ENCODE peak calls at places on chromosomes 12 and 14, in seven cellular contexts. G is right lobe of liver, R is heart left ventricle, Q is testis, Z is stomach, J is ovary, K is prostate gland. T is an unnamed sample. For H3K36me3, the result is how much of the 10 kb centered on the place peaks cover.

GRCh38 chr14:65062096-65063075 is 39.9 kb downstream of the MAX start:
- DNase-seq in R (no peak), J (no peak), K (no peak), Q (no peak), Z (no peak), G (no peak), T (no peak)

GRCh38 chr12:121713257-121714155 is 954 bp downstream of the TMEM120B start:
- DNase-seq in K (no peak), R (peak), G (no peak), Q (peak), J (peak), Z (no peak), T (peak)

GRCh38 chr14:86802726-86803125 is 1190.3 kb downstream of the GALC start:
- DNase-seq in R (no peak), Q (no peak), K (no peak), Z (no peak), G (no peak), J (no peak), T (no peak)

GRCh38 chr12:116358850-116359761 is 81.6 kb upstream of the MED13L start:
- DNase-seq in Z (peak), R (peak), J (peak), Q (peak), K (peak), G (peak), T (peak)

GRCh38 chr14:48333221-48333910 is 658.0 kb upstream of the MDGA2 start:
- DNase-seq in Q (no peak), K (no peak), J (no peak), G (no peak), R (no peak), Z (no peak), T (no peak)

GRCh38 chr14:57884175-57884574 is 18.3 kb upstream of the SLC35F4 start:
- DNase-seq in G (no peak), R (no peak), K (no peak), J (no peak), Q (no peak), Z (no peak), T (no peak)

GRCh38 chr14:90443161-90444076 is 46.6 kb downstream of the CALM1 start:
- DNase-seq in K (no peak), J (no peak), G (no peak), Z (no peak), Q (no peak), R (no peak), T (no peak)

GRCh38 chr12:92030618-92031017 is 115.0 kb downstream of the BTG1 start:
- DNase-seq in Q (peak), G (no peak), J (peak), R (peak), K (peak), Z (peak), T (peak)

GRCh38 chr12:19140381-19141236 is 11.1 kb downstream of the PLEKHA5 start:
- DNase-seq in G (peak), R (no peak), J (no peak), Q (no peak), Z (no peak), K (no peak), T (no peak)

GRCh38 chr12:96578526-96579125 is 89.2 kb downstream of the CFAP54 start:
- DNase-seq in G (no peak), Z (no peak), R (no peak), Q (no peak), K (peak), J (no peak), T (no peak)

DNA sequence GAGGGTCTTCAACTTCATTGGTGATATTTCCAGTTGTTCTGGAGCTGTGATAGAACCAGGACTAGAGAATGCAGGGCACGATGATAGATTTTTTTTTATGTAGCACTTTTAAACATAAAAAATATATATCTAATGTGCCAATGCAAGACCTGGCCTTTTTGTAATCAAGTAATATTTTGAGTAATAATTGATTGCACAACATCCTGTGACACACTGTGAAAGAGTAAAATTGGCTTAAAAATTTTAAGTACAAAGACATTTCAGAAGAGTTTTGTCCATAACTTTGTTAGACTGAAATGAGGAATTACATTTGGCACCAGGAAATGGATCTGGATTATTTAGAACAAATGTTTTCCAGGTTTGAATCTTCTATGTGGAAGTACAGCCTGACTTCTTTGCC is 22.1 kb downstream of the PRKCH start:
- DNase-seq in Z (no peak), G (no peak), R (no peak), K (no peak), J (no peak), Q (no peak), T (no peak)
- H3K27ac ChIP-seq in Z (peak), G (peak), R (no peak), K (peak), J (no peak), Q (no peak), T (peak)

GRCh38 chr12:1656894-1657293 is 27.9 kb downstream of the WNT5B start:
- DNase-seq in Q (no peak), Z (no peak), K (no peak), R (no peak), G (no peak), J (no peak), T (no peak)
- H3K36me3 ChIP-seq in Q (under half), Z (under half), K (under half), R (under half), G (under half), J (under half), T (under half)

GRCh38 chr12:65306229-65306602 is 27.7 kb downstream of the MSRB3 start:
- DNase-seq in Q (no peak), Z (no peak), J (no peak), R (no peak), G (no peak), K (no peak), T (no peak)

GRCh38 chr12:65306603-65307501 is 28.4 kb downstream of the MSRB3 start:
- DNase-seq in K (no peak), Q (no peak), J (no peak), G (no peak), R (peak), Z (no peak), T (no peak)

GRCh38 chr12:65311260-65311659 is 32.8 kb downstream of the MSRB3 start:
- DNase-seq in K (no peak), Q (no peak), R (no peak), J (no peak), Z (no peak), G (no peak), T (no peak)

GRCh38 chr12:65308001-65308400 is 29.5 kb downstream of the MSRB3 start:
- DNase-seq in K (no peak), J (no peak), Q (no peak), Z (no peak), G (no peak), R (no peak), T (no peak)

GRCh38 chr12:65308601-65309071 is 30.2 kb downstream of the MSRB3 start:
- DNase-seq in K (no peak), J (no peak), G (no peak), Q (no peak), R (no peak), Z (no peak), T (no peak)
- TF ChIP-seq POLR2A in K (no peak), J (no peak), G (no peak), Q (no peak), R (no peak), Z (no peak), T (no peak)

DNA sequence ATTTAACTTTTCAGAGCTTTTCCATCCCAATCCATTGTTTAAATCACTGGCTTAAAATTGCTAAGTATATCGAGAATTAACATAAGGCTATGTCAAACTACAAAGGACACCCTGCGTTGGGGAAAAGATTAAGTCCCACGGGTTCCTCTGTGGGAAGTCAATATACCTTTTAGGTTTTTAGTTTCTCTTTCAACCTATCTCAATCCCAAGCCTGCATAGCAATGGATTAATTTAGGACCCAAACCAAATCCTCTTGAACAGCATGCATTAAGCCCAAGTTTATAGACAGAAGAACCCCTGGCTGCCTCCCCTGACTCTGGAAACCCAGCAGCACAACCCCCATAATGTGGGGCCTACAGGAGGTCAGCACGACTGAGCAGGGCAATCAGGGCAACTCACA is 6.3 kb downstream of the CDCA4 start:
- DNase-seq in Z (no peak), G (no peak), Q (no peak), K (no peak), R (no peak), J (no peak), T (no peak)
- H3K27ac ChIP-seq in Z (no peak), G (no peak), Q (no peak), K (no peak), R (no peak), J (no peak), T (no peak)

GRCh38 chr12:108287227-108287626 is 51.9 kb downstream of the CMKLR1 start:
- DNase-seq in Q (no peak), J (no peak), G (no peak), K (no peak), R (no peak), Z (no peak), T (no peak)

GRCh38 chr12:108285016-108285415 is 54.1 kb downstream of the CMKLR1 start:
- DNase-seq in G (no peak), R (no peak), J (no peak), Q (no peak), Z (no peak), K (no peak), T (no peak)

GRCh38 chr12:108282160-108282559 is 57.0 kb downstream of the CMKLR1 start:
- DNase-seq in Q (no peak), K (no peak), Z (no peak), G (no peak), J (no peak), R (no peak), T (no peak)

GRCh38 chr12:108284163-108284562 is 54.9 kb downstream of the CMKLR1 start:
- DNase-seq in K (no peak), G (no peak), Z (no peak), R (no peak), Q (no peak), J (no peak), T (no peak)

GRCh38 chr12:108282676-108283075 is 56.4 kb downstream of the CMKLR1 start:
- DNase-seq in Z (no peak), K (no peak), G (no peak), R (no peak), J (no peak), Q (no peak), T (peak)
- H3K36me3 ChIP-seq in Z (under half), K (under half), G (under half), R (under half), J (under half), Q (under half), T (under half)

GRCh38 chr14:104771918-104772706 is 19.2 kb downstream of the SIVA1 start:
- DNase-seq in Q (no peak), Z (peak), J (no peak), K (no peak), G (no peak), R (peak), T (no peak)
- TF ChIP-seq POLR2A in Q (no peak), Z (no peak), J (no peak), K (peak), G (no peak), R (no peak), T (no peak)

GRCh38 chr12:24349051-24349780 is 399.7 kb upstream of the SOX5 start:
- DNase-seq in Z (no peak), G (no peak), Q (no peak), R (no peak), K (no peak), J (no peak), T (no peak)
- H3K27ac ChIP-seq in Z (no peak), G (no peak), Q (no peak), R (no peak), K (no peak), J (no peak), T (no peak)

GRCh38 chr12:89906178-89906577 is 197.5 kb upstream of the ATP2B1 start:
- DNase-seq in R (no peak), K (no peak), Z (no peak), J (no peak), G (no peak), Q (no peak), T (no peak)
- H3K36me3 ChIP-seq in R (under half), K (under half), Z (under half), J (under half), G (under half), Q (under half), T (under half)

GRCh38 chr14:70908918-70909641 is 1.8 kb downstream of the PCNX1 start:
- DNase-seq in K (no peak), G (no peak), J (no peak), Q (no peak), R (no peak), Z (no peak), T (no peak)

GRCh38 chr14:70905316-70905715 is 1.9 kb upstream of the PCNX1 start:
- DNase-seq in G (no peak), Q (peak), R (peak), K (no peak), J (peak), Z (no peak), T (no peak)

GRCh38 chr14:70906785-70907171 is 481 bp upstream of the PCNX1 start:
- DNase-seq in Z (no peak), K (peak), J (no peak), G (no peak), R (no peak), Q (no peak), T (no peak)

GRCh38 chr14:70907996-70908917 is 998 bp downstream of the PCNX1 start:
- DNase-seq in J (peak), G (peak), Z (peak), R (peak), K (peak), Q (peak), T (peak)

GRCh38 chr14:70907172-70907995 is at the start of gene PCNX1:
- DNase-seq in Z (peak), Q (peak), R (peak), K (peak), J (peak), G (peak), T (peak)
- TF ChIP-seq POLR2A in Z (no peak), Q (no peak), R (peak), K (peak), J (peak), G (peak), T (no peak)

GRCh38 chr12:45260854-45261253 is 45.0 kb downstream of the ANO6 start:
- DNase-seq in Z (no peak), J (no peak), Q (no peak), R (no peak), G (no peak), K (no peak), T (no peak)

GRCh38 chr12:45259732-45260480 is 44.0 kb downstream of the ANO6 start:
- DNase-seq in J (no peak), R (no peak), G (no peak), Z (no peak), Q (no peak), K (no peak), T (no peak)

GRCh38 chr12:45263587-45263986 is 47.7 kb downstream of the ANO6 start:
- DNase-seq in R (no peak), Q (no peak), J (no peak), G (no peak), K (no peak), Z (no peak), T (no peak)

GRCh38 chr12:45257185-45257585 is 41.3 kb downstream of the ANO6 start:
- DNase-seq in Z (no peak), Q (no peak), R (no peak), K (no peak), J (no peak), G (no peak), T (no peak)

GRCh38 chr12:45260481-45260824 is 44.6 kb downstream of the ANO6 start:
- DNase-seq in Z (no peak), J (no peak), K (no peak), G (no peak), Q (no peak), R (no peak), T (no peak)
- H3K27ac ChIP-seq in Z (no peak), J (no peak), K (no peak), G (no peak), Q (no peak), R (no peak), T (peak)